ENCODE peak calls at places on chromosomes 13 and 19, in eight cellular contexts. One of them, this sample, is unnamed.

GRCh38 chr19:32018014-32018413 is 327.4 kb upstream of the ZNF507 start:
- DNase-seq in tibial nerve: peak
- DNase-seq in neuronal stem cell: no peak
- DNase-seq in thyroid gland: peak
- DNase-seq in NCI-H1048: no peak
- DNase-seq in occipital lobe: no peak
- DNase-seq in A172: peak
- DNase-seq in EL: no peak
- DNase-seq in this sample: peak

GRCh38 chr19:18144361-18144760 is 8.6 kb upstream of the PIK3R2 start:
- DNase-seq in tibial nerve: no peak
- DNase-seq in neuronal stem cell: no peak
- DNase-seq in thyroid gland: no peak
- DNase-seq in NCI-H1048: no peak
- DNase-seq in occipital lobe: no peak
- DNase-seq in A172: no peak
- DNase-seq in EL: no peak
- DNase-seq in this sample: no peak

GRCh38 chr19:49335071-49335783 is at the start of gene CD37:
- DNase-seq in tibial nerve: no peak
- DNase-seq in neuronal stem cell: no peak
- DNase-seq in thyroid gland: no peak
- DNase-seq in NCI-H1048: no peak
- DNase-seq in occipital lobe: no peak
- DNase-seq in A172: no peak
- DNase-seq in EL: no peak
- DNase-seq in this sample: no peak

GRCh38 chr13:22648325-22648758 is 532.4 kb upstream of the SGCG start:
- DNase-seq in tibial nerve: no peak
- DNase-seq in neuronal stem cell: no peak
- DNase-seq in thyroid gland: no peak
- DNase-seq in NCI-H1048: no peak
- DNase-seq in occipital lobe: no peak
- DNase-seq in A172: no peak
- DNase-seq in EL: no peak
- DNase-seq in this sample: no peak

GRCh38 chr13:78595819-78596700 is 7.3 kb downstream of the POU4F1 start:
- DNase-seq in tibial nerve: no peak
- DNase-seq in neuronal stem cell: peak
- DNase-seq in thyroid gland: no peak
- DNase-seq in NCI-H1048: no peak
- DNase-seq in occipital lobe: no peak
- DNase-seq in A172: no peak
- DNase-seq in EL: no peak
- DNase-seq in this sample: peak

GRCh38 chr19:5436101-5436947 is 18.9 kb upstream of the ZNRF4 start:
- DNase-seq in tibial nerve: no peak
- DNase-seq in neuronal stem cell: peak
- DNase-seq in thyroid gland: no peak
- DNase-seq in NCI-H1048: no peak
- DNase-seq in occipital lobe: peak
- DNase-seq in A172: peak
- DNase-seq in EL: peak
- DNase-seq in this sample: peak

GRCh38 chr13:50644081-50644871 is 199.2 kb downstream of the DLEU7 start:
- DNase-seq in tibial nerve: no peak
- DNase-seq in neuronal stem cell: no peak
- DNase-seq in thyroid gland: no peak
- DNase-seq in NCI-H1048: no peak
- DNase-seq in occipital lobe: no peak
- DNase-seq in A172: no peak
- DNase-seq in EL: peak
- DNase-seq in this sample: peak

GRCh38 chr13:24670927-24671326 is 9.3 kb upstream of the ATP12A start:
- DNase-seq in tibial nerve: no peak
- DNase-seq in neuronal stem cell: peak
- DNase-seq in thyroid gland: no peak
- DNase-seq in NCI-H1048: no peak
- DNase-seq in occipital lobe: no peak
- DNase-seq in A172: no peak
- DNase-seq in EL: peak
- DNase-seq in this sample: peak

GRCh38 chr19:18814063-18814462 is 17.7 kb upstream of the UPF1 start:
- DNase-seq in tibial nerve: no peak
- DNase-seq in neuronal stem cell: no peak
- DNase-seq in thyroid gland: no peak
- DNase-seq in NCI-H1048: no peak
- DNase-seq in occipital lobe: no peak
- DNase-seq in A172: no peak
- DNase-seq in EL: no peak
- DNase-seq in this sample: peak

GRCh38 chr13:77876176-77876575 is 42.5 kb downstream of the EDNRB start:
- DNase-seq in tibial nerve: no peak
- DNase-seq in neuronal stem cell: no peak
- DNase-seq in thyroid gland: no peak
- DNase-seq in NCI-H1048: no peak
- DNase-seq in occipital lobe: no peak
- DNase-seq in A172: no peak
- DNase-seq in EL: no peak
- DNase-seq in this sample: no peak

GRCh38 chr19:13027031-13027430 is 31.8 kb downstream of the NFIX start:
- DNase-seq in tibial nerve: no peak
- DNase-seq in neuronal stem cell: no peak
- DNase-seq in thyroid gland: no peak
- DNase-seq in NCI-H1048: no peak
- DNase-seq in occipital lobe: no peak
- DNase-seq in A172: no peak
- DNase-seq in EL: no peak
- DNase-seq in this sample: no peak

GRCh38 chr13:105918842-105919741 is 616.4 kb downstream of the EFNB2 start:
- DNase-seq in tibial nerve: no peak
- DNase-seq in neuronal stem cell: no peak
- DNase-seq in thyroid gland: no peak
- DNase-seq in NCI-H1048: no peak
- DNase-seq in occipital lobe: no peak
- DNase-seq in A172: peak
- DNase-seq in EL: peak
- DNase-seq in this sample: peak

GRCh38 chr19:58118979-58119733 is 21.1 kb upstream of the ZSCAN18 start:
- DNase-seq in tibial nerve: no peak
- DNase-seq in neuronal stem cell: no peak
- DNase-seq in thyroid gland: no peak
- DNase-seq in NCI-H1048: no peak
- DNase-seq in occipital lobe: no peak
- DNase-seq in A172: no peak
- DNase-seq in EL: no peak
- DNase-seq in this sample: no peak

GRCh38 chr19:3656073-3656746 is 29.6 kb upstream of the CACTIN start:
- DNase-seq in tibial nerve: no peak
- DNase-seq in neuronal stem cell: no peak
- DNase-seq in thyroid gland: no peak
- DNase-seq in NCI-H1048: no peak
- DNase-seq in occipital lobe: no peak
- DNase-seq in A172: peak
- DNase-seq in EL: peak
- DNase-seq in this sample: peak

GRCh38 chr13:112727581-112727980 is 37.7 kb downstream of the ATP11A start:
- DNase-seq in tibial nerve: no peak
- DNase-seq in neuronal stem cell: no peak
- DNase-seq in thyroid gland: no peak
- DNase-seq in NCI-H1048: no peak
- DNase-seq in occipital lobe: no peak
- DNase-seq in A172: no peak
- DNase-seq in EL: no peak
- DNase-seq in this sample: no peak

GRCh38 chr13:71867101-71867814 is at the start of gene DACH1:
- DNase-seq in tibial nerve: no peak
- DNase-seq in neuronal stem cell: peak
- DNase-seq in thyroid gland: peak
- DNase-seq in NCI-H1048: peak
- DNase-seq in occipital lobe: peak
- DNase-seq in A172: peak
- DNase-seq in EL: peak
- DNase-seq in this sample: peak

GRCh38 chr19:12364391-12365093 is 941 bp downstream of the ZNF442 start:
- DNase-seq in tibial nerve: no peak
- DNase-seq in neuronal stem cell: no peak
- DNase-seq in thyroid gland: peak
- DNase-seq in NCI-H1048: no peak
- DNase-seq in occipital lobe: no peak
- DNase-seq in A172: no peak
- DNase-seq in EL: peak
- DNase-seq in this sample: peak

GRCh38 chr19:919157-920050 is 2.3 kb downstream of the KISS1R start:
- DNase-seq in tibial nerve: no peak
- DNase-seq in neuronal stem cell: no peak
- DNase-seq in thyroid gland: peak
- DNase-seq in NCI-H1048: no peak
- DNase-seq in occipital lobe: no peak
- DNase-seq in A172: no peak
- DNase-seq in EL: no peak
- DNase-seq in this sample: no peak

GRCh38 chr13:102693250-102693649 is 1.6 kb downstream of the METTL21C start:
- DNase-seq in tibial nerve: no peak
- DNase-seq in neuronal stem cell: no peak
- DNase-seq in thyroid gland: no peak
- DNase-seq in NCI-H1048: no peak
- DNase-seq in occipital lobe: no peak
- DNase-seq in A172: no peak
- DNase-seq in EL: no peak
- DNase-seq in this sample: no peak

GRCh38 chr19:28486934-28487333 is 726.0 kb downstream of the UQCRFS1 start:
- DNase-seq in tibial nerve: no peak
- DNase-seq in neuronal stem cell: no peak
- DNase-seq in thyroid gland: peak
- DNase-seq in NCI-H1048: no peak
- DNase-seq in occipital lobe: no peak
- DNase-seq in A172: no peak
- DNase-seq in EL: no peak
- DNase-seq in this sample: no peak

GRCh38 chr19:2537544-2537943 is 61.6 kb downstream of the GADD45B start:
- DNase-seq in tibial nerve: no peak
- DNase-seq in neuronal stem cell: no peak
- DNase-seq in thyroid gland: no peak
- DNase-seq in NCI-H1048: no peak
- DNase-seq in occipital lobe: no peak
- DNase-seq in A172: no peak
- DNase-seq in EL: no peak
- DNase-seq in this sample: no peak

GRCh38 chr19:29532097-29532496 is 6.3 kb downstream of the VSTM2B start:
- DNase-seq in tibial nerve: no peak
- DNase-seq in neuronal stem cell: no peak
- DNase-seq in thyroid gland: no peak
- DNase-seq in NCI-H1048: no peak
- DNase-seq in occipital lobe: no peak
- DNase-seq in A172: no peak
- DNase-seq in EL: no peak
- DNase-seq in this sample: no peak

GRCh38 chr19:30376826-30377425 is 4.7 kb downstream of the ZNF536 start:
- DNase-seq in tibial nerve: no peak
- DNase-seq in neuronal stem cell: no peak
- DNase-seq in thyroid gland: no peak
- DNase-seq in NCI-H1048: no peak
- DNase-seq in occipital lobe: no peak
- DNase-seq in A172: no peak
- DNase-seq in EL: no peak
- DNase-seq in this sample: no peak

GRCh38 chr19:15448778-15449619 is 757 bp downstream of the WIZ start:
- DNase-seq in tibial nerve: no peak
- DNase-seq in neuronal stem cell: no peak
- DNase-seq in thyroid gland: no peak
- DNase-seq in NCI-H1048: no peak
- DNase-seq in occipital lobe: no peak
- DNase-seq in A172: no peak
- DNase-seq in EL: peak
- DNase-seq in this sample: peak

This sample was measured in RPMI7951.